ENCODE peak calls at places on chromosomes 7 and 10, in five cellular contexts. One of them, this sample, is unnamed. For H3K4me1 and H3K9me3, the result is how much of the 10 kb centered on the place peaks cover.

GRCh38 chr7:45712057-45712689 is 138.0 kb downstream of the ADCY1 start:
- DNase-seq in body of pancreas: no peak
- DNase-seq in neuronal stem cell: no peak
- DNase-seq in heart left ventricle: no peak
- DNase-seq in SJSA1: no peak
- DNase-seq in this sample: no peak

GRCh38 chr10:114519306-114519669 is 115.0 kb upstream of the AFAP1L2 start:
- DNase-seq in SJSA1: no peak
- DNase-seq in neuronal stem cell: no peak
- DNase-seq in body of pancreas: peak
- DNase-seq in heart left ventricle: no peak
- DNase-seq in this sample: no peak

GRCh38 chr10:16950686-16951681 is 133.8 kb upstream of the RSU1 start:
- DNase-seq in heart left ventricle: no peak
- DNase-seq in body of pancreas: peak
- DNase-seq in SJSA1: peak
- DNase-seq in neuronal stem cell: peak
- DNase-seq in this sample: no peak

GRCh38 chr7:10022480-10022879 is 951.2 kb upstream of the PHF14 start:
- DNase-seq in heart left ventricle: no peak
- DNase-seq in SJSA1: no peak
- DNase-seq in neuronal stem cell: no peak
- DNase-seq in body of pancreas: no peak
- DNase-seq in this sample: no peak

GRCh38 chr10:72712136-72712535 is 20.2 kb downstream of the MCU start:
- DNase-seq in body of pancreas: no peak
- DNase-seq in neuronal stem cell: no peak
- DNase-seq in heart left ventricle: no peak
- DNase-seq in SJSA1: peak
- DNase-seq in this sample: no peak

GRCh38 chr7:43058271-43059066 is 54.0 kb upstream of the HECW1 start:
- DNase-seq in body of pancreas: no peak
- DNase-seq in heart left ventricle: no peak
- DNase-seq in SJSA1: no peak
- DNase-seq in neuronal stem cell: no peak
- DNase-seq in this sample: no peak

GRCh38 chr10:11810313-11810766 is 12.8 kb upstream of the PROSER2 start:
- DNase-seq in heart left ventricle: no peak
- DNase-seq in SJSA1: peak
- DNase-seq in body of pancreas: no peak
- DNase-seq in neuronal stem cell: no peak
- DNase-seq in this sample: no peak

GRCh38 chr10:4771554-4772201 is 54.3 kb upstream of the AKR1E2 start:
- DNase-seq in heart left ventricle: no peak
- DNase-seq in neuronal stem cell: no peak
- DNase-seq in body of pancreas: no peak
- DNase-seq in SJSA1: peak
- DNase-seq in this sample: no peak

GRCh38 chr10:31756131-31757119 is 172.2 kb downstream of the ARHGAP12 start:
- DNase-seq in heart left ventricle: no peak
- DNase-seq in body of pancreas: no peak
- DNase-seq in neuronal stem cell: no peak
- DNase-seq in SJSA1: no peak
- DNase-seq in this sample: no peak

GRCh38 chr7:79984210-79984609 is 150.4 kb upstream of the GNAI1 start:
- DNase-seq in heart left ventricle: no peak
- DNase-seq in neuronal stem cell: no peak
- DNase-seq in body of pancreas: no peak
- DNase-seq in SJSA1: peak
- DNase-seq in this sample: no peak

GRCh38 chr7:963236-964078 is 9.0 kb upstream of the ADAP1 start:
- DNase-seq in SJSA1: no peak
- DNase-seq in neuronal stem cell: no peak
- DNase-seq in heart left ventricle: peak
- DNase-seq in body of pancreas: peak
- DNase-seq in this sample: no peak

GRCh38 chr10:95229724-95230627 is 35.9 kb downstream of the ACSM6 start:
- DNase-seq in neuronal stem cell: peak
- DNase-seq in SJSA1: peak
- DNase-seq in heart left ventricle: no peak
- DNase-seq in body of pancreas: no peak
- DNase-seq in this sample: no peak

GRCh38 chr10:35650894-35651293 is 8.8 kb upstream of the FZD8 start:
- DNase-seq in neuronal stem cell: no peak
- DNase-seq in SJSA1: no peak
- DNase-seq in heart left ventricle: no peak
- DNase-seq in body of pancreas: no peak
- DNase-seq in this sample: no peak

GRCh38 chr10:87608756-87609155 is 50.9 kb upstream of the PAPSS2 start:
- DNase-seq in heart left ventricle: no peak
- DNase-seq in SJSA1: no peak
- DNase-seq in neuronal stem cell: no peak
- DNase-seq in body of pancreas: no peak
- DNase-seq in this sample: no peak

GRCh38 chr10:48231178-48231577 is 43.3 kb downstream of the FRMPD2 start:
- DNase-seq in neuronal stem cell: no peak
- DNase-seq in heart left ventricle: no peak
- DNase-seq in body of pancreas: no peak
- DNase-seq in SJSA1: no peak
- DNase-seq in this sample: no peak

GRCh38 chr7:80779456-80779855 is 139.4 kb downstream of the SEMA3C start:
- DNase-seq in neuronal stem cell: no peak
- DNase-seq in SJSA1: no peak
- DNase-seq in heart left ventricle: no peak
- DNase-seq in body of pancreas: no peak
- DNase-seq in this sample: no peak

GRCh38 chr10:14775656-14776055 is 959 bp upstream of the FAM107B start:
- DNase-seq in neuronal stem cell: no peak
- DNase-seq in SJSA1: no peak
- DNase-seq in body of pancreas: no peak
- DNase-seq in heart left ventricle: no peak
- DNase-seq in this sample: no peak

GRCh38 chr7:157021893-157022680 is 11.6 kb upstream of the MNX1 start:
- DNase-seq in SJSA1: no peak
- DNase-seq in body of pancreas: no peak
- DNase-seq in neuronal stem cell: no peak
- DNase-seq in heart left ventricle: no peak
- DNase-seq in this sample: no peak

GRCh38 chr10:29714096-29714874 is 79.5 kb upstream of the SVIL start:
- DNase-seq in body of pancreas: no peak
- DNase-seq in SJSA1: peak
- DNase-seq in neuronal stem cell: no peak
- DNase-seq in heart left ventricle: no peak
- DNase-seq in this sample: no peak

GRCh38 chr7:85074-85945 is 107.1 kb upstream of the FAM20C start:
- DNase-seq in neuronal stem cell: no peak
- DNase-seq in heart left ventricle: peak
- DNase-seq in SJSA1: no peak
- DNase-seq in body of pancreas: peak
- DNase-seq in this sample: no peak

GRCh38 chr10:71561003-71561577 is 158.5 kb downstream of the C10orf105 start:
- DNase-seq in body of pancreas: no peak
- DNase-seq in SJSA1: no peak
- DNase-seq in heart left ventricle: no peak
- DNase-seq in neuronal stem cell: no peak
- DNase-seq in this sample: no peak

GRCh38 chr7:107994366-107994765 is 8.6 kb downstream of the LAMB1 start:
- DNase-seq in SJSA1: no peak
- DNase-seq in heart left ventricle: no peak
- DNase-seq in neuronal stem cell: no peak
- DNase-seq in body of pancreas: no peak
- DNase-seq in this sample: no peak

GRCh38 chr7:107996072-107996824 is 6.7 kb downstream of the LAMB1 start:
- DNase-seq in neuronal stem cell: no peak
- DNase-seq in heart left ventricle: no peak
- DNase-seq in body of pancreas: no peak
- DNase-seq in SJSA1: no peak
- DNase-seq in this sample: no peak

GRCh38 chr7:107995184-107996071 is 7.5 kb downstream of the LAMB1 start:
- DNase-seq in heart left ventricle: peak
- DNase-seq in body of pancreas: no peak
- DNase-seq in SJSA1: peak
- DNase-seq in neuronal stem cell: peak
- DNase-seq in this sample: no peak

GRCh38 chr7:107989618-107990373 is 13.2 kb downstream of the LAMB1 start:
- DNase-seq in heart left ventricle: no peak
- DNase-seq in neuronal stem cell: no peak
- DNase-seq in SJSA1: peak
- DNase-seq in body of pancreas: no peak
- DNase-seq in this sample: no peak

DNA sequence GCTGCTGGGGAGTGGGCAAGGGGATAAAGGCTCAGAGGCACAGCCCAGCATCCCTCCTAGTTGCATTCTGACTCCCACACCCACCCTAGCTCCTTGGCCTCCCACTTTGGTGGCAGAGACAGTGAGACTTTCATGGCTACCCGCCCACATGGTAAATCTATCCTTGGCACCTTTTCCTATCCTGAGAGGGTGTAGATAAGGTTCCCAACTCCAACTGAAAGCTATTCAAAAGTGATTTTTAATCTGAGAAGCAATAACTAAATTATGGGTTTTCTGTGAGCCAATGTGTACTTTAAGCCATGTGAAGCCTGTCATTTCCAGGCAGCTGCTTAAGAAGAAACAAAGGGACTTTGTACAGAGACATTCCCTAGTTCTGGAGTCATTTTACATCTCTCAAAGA is 9.1 kb downstream of the LAMB1 start:
- DNase-seq in heart left ventricle: no peak
- DNase-seq in body of pancreas: no peak
- DNase-seq in SJSA1: no peak
- DNase-seq in neuronal stem cell: no peak
- DNase-seq in this sample: no peak
- H3K4me1 ChIP-seq in heart left ventricle: under half
- H3K4me1 ChIP-seq in body of pancreas: under half
- H3K4me1 ChIP-seq in SJSA1: half or more
- H3K4me1 ChIP-seq in neuronal stem cell: under half
- H3K4me1 ChIP-seq in this sample: half or more

DNA sequence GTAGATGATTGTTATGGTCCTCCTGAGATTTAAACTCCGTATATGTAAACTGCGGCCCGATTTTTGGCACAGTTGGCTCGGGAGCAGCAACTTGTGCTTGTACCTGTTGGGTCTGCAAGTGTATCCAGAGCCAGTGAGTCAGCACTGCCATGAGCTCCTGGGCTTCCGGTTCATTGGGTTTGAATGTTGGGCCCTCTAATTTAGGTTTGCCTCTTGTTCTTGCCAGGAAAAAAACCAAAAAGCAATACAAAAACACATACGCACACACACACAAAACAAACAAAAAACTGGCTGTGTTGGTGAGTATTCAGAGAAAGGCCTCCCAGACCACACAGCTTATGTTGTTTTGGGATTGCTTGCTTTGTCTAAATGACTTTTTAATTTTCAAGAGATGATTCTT is 26.3 kb downstream of the SND1 start:
- DNase-seq in SJSA1: peak
- DNase-seq in neuronal stem cell: no peak
- DNase-seq in heart left ventricle: no peak
- DNase-seq in body of pancreas: no peak
- DNase-seq in this sample: no peak
- H3K9me3 ChIP-seq in SJSA1: under half
- H3K9me3 ChIP-seq in neuronal stem cell: under half
- H3K9me3 ChIP-seq in heart left ventricle: under half
- H3K9me3 ChIP-seq in body of pancreas: under half
- H3K9me3 ChIP-seq in this sample: under half

DNA sequence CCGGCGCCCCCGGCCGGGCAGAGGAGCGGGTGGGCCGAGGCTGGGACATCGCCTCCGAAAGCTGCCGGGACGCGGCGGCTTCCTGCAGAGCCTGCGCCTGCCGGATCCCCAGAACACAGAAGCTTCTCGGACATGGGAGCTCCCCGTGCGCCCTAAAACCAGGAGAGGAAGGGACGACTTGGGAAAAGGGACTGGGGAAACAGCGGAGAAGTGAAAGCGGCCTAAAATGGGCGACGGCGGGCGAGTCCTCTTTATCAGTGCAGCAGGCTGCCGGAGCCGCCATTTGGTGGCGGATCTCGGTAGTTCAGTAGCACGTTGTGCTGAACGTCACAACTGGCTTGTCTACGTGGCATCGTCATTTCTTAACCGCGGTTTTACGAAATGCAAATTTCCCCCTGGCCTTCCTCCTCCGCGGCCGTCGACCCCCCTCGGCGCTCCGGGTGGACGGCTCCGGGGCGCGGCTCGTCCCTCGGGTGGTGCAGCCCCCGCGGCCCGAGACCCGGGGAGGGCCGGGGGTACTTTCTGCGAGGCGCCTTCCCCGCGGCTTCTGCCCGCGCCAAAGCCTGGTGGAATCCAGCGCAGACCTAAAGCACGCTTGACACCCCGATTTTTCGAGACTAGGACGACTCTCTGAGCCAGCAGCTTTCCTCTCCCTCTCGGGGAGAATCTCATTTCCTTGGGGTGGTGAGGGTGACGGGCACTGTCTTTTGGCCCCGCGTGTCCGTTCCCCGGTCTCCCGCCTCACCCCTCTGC is 9.9 kb upstream of the SPAG6 start:
- DNase-seq in heart left ventricle: peak
- DNase-seq in body of pancreas: peak
- DNase-seq in neuronal stem cell: no peak
- DNase-seq in SJSA1: no peak
- DNase-seq in this sample: peak
- H3K4me1 ChIP-seq in heart left ventricle: under half
- H3K4me1 ChIP-seq in body of pancreas: under half
- H3K4me1 ChIP-seq in neuronal stem cell: under half
- H3K4me1 ChIP-seq in SJSA1: under half
- H3K4me1 ChIP-seq in this sample: under half

DNA sequence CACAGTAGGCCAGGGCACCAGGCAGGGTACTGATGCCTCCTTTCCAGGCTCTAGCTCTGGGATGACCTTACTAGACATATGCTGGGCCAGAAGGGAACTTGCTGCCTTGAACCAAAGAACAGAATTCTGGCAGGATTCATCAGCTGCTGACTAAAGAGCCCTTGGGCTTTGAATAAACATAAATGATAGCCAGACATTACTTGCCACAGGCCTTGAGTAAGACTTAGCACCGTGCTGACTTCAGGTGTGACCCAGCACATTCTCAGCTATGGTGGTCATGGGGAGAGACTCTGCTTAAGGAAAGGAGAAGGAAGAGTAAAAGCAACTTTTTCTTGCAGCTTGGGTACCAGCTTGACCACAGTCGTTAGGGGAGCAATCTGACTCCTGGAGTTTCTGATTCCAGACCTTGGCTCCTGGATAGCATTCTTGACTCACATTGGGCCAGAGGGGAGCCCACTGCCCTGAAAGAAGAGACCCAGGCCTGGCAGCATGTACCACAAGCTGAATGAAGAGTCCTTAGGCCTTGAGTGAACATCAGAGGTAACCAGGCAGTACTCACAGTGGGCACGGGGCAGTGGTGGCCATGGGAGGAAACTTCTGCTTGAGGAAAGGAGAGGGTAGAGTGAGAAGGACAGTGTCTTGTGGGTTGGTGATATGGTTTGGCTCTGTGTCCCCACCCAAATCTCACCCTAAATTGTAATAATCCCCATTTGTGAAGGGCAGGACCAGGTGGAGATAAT is 926.1 kb upstream of the SORCS1 start:
- DNase-seq in SJSA1: no peak
- DNase-seq in heart left ventricle: no peak
- DNase-seq in body of pancreas: no peak
- DNase-seq in neuronal stem cell: no peak
- DNase-seq in this sample: no peak
- H3K9me3 ChIP-seq in SJSA1: under half
- H3K9me3 ChIP-seq in heart left ventricle: under half
- H3K9me3 ChIP-seq in body of pancreas: under half
- H3K9me3 ChIP-seq in neuronal stem cell: under half
- H3K9me3 ChIP-seq in this sample: under half

GRCh38 chr10:32958085-32958991 is at the start of gene ITGB1:
- DNase-seq in body of pancreas: peak
- DNase-seq in SJSA1: peak
- DNase-seq in neuronal stem cell: peak
- DNase-seq in heart left ventricle: peak
- DNase-seq in this sample: peak
- H3K4me1 ChIP-seq in body of pancreas: half or more
- H3K4me1 ChIP-seq in SJSA1: half or more
- H3K4me1 ChIP-seq in neuronal stem cell: under half
- H3K4me1 ChIP-seq in heart left ventricle: half or more
- H3K4me1 ChIP-seq in this sample: under half